ENCODE peak calls at places on chromosomes 4 and X, in seven cellular contexts. One of them, this sample, is unnamed.

GRCh38 chr4:105637409-105638258 is 70.9 kb downstream of the INTS12 start:
- DNase-seq in AG10803: no peak
- DNase-seq in stimulated activated CD8-positive, alpha-beta memory T cell treated with anti-CD3 and anti-CD28 coated beads, Interleukin-4, amount 100 ng/mL, for 4 hours: no peak
- DNase-seq in activated CD4-positive, alpha-beta T cell treated with anti-CD3 and anti-CD28 coated beads, Interleukin-2, amount 50 U/mL, for 24 hours: no peak
- DNase-seq in body of pancreas: peak; percentile 59
- DNase-seq in amniotic stem cell: no peak
- DNase-seq in naive thymus-derived CD8-positive, alpha-beta T cell: no peak
- DNase-seq in this sample: no peak

GRCh38 chr4:75715105-75715799 is 9.1 kb upstream of the USO1 start:
- DNase-seq in AG10803: peak; percentile 82
- DNase-seq in stimulated activated CD8-positive, alpha-beta memory T cell treated with anti-CD3 and anti-CD28 coated beads, Interleukin-4, amount 100 ng/mL, for 4 hours: no peak
- DNase-seq in activated CD4-positive, alpha-beta T cell treated with anti-CD3 and anti-CD28 coated beads, Interleukin-2, amount 50 U/mL, for 24 hours: no peak
- DNase-seq in body of pancreas: no peak
- DNase-seq in amniotic stem cell: no peak
- DNase-seq in naive thymus-derived CD8-positive, alpha-beta T cell: no peak
- DNase-seq in this sample: no peak

GRCh38 chrX:153649178-153649914 is 2.3 kb downstream of the DUSP9 start:
- DNase-seq in AG10803: no peak
- DNase-seq in stimulated activated CD8-positive, alpha-beta memory T cell treated with anti-CD3 and anti-CD28 coated beads, Interleukin-4, amount 100 ng/mL, for 4 hours: no peak
- DNase-seq in activated CD4-positive, alpha-beta T cell treated with anti-CD3 and anti-CD28 coated beads, Interleukin-2, amount 50 U/mL, for 24 hours: no peak
- DNase-seq in body of pancreas: peak; percentile 31
- DNase-seq in amniotic stem cell: no peak
- DNase-seq in naive thymus-derived CD8-positive, alpha-beta T cell: peak; percentile 23
- DNase-seq in this sample: no peak

GRCh38 chr4:142846105-142846728 is at the start of gene INPP4B:
- DNase-seq in AG10803: peak; percentile 58
- DNase-seq in stimulated activated CD8-positive, alpha-beta memory T cell treated with anti-CD3 and anti-CD28 coated beads, Interleukin-4, amount 100 ng/mL, for 4 hours: no peak
- DNase-seq in activated CD4-positive, alpha-beta T cell treated with anti-CD3 and anti-CD28 coated beads, Interleukin-2, amount 50 U/mL, for 24 hours: peak; percentile 24
- DNase-seq in body of pancreas: peak; percentile 30
- DNase-seq in amniotic stem cell: peak; percentile 33
- DNase-seq in naive thymus-derived CD8-positive, alpha-beta T cell: peak; percentile 29
- DNase-seq in this sample: peak; percentile 4

GRCh38 chrX:19174401-19175025 is 52.2 kb upstream of the ADGRG2 start:
- DNase-seq in AG10803: peak; percentile 33
- DNase-seq in stimulated activated CD8-positive, alpha-beta memory T cell treated with anti-CD3 and anti-CD28 coated beads, Interleukin-4, amount 100 ng/mL, for 4 hours: no peak
- DNase-seq in activated CD4-positive, alpha-beta T cell treated with anti-CD3 and anti-CD28 coated beads, Interleukin-2, amount 50 U/mL, for 24 hours: no peak
- DNase-seq in body of pancreas: no peak
- DNase-seq in amniotic stem cell: peak; percentile 1
- DNase-seq in naive thymus-derived CD8-positive, alpha-beta T cell: no peak
- DNase-seq in this sample: no peak

GRCh38 chrX:4253092-4253491 is 539.6 kb upstream of the PRKX start:
- DNase-seq in AG10803: no peak
- DNase-seq in stimulated activated CD8-positive, alpha-beta memory T cell treated with anti-CD3 and anti-CD28 coated beads, Interleukin-4, amount 100 ng/mL, for 4 hours: no peak
- DNase-seq in activated CD4-positive, alpha-beta T cell treated with anti-CD3 and anti-CD28 coated beads, Interleukin-2, amount 50 U/mL, for 24 hours: no peak
- DNase-seq in body of pancreas: no peak
- DNase-seq in amniotic stem cell: no peak
- DNase-seq in naive thymus-derived CD8-positive, alpha-beta T cell: no peak
- DNase-seq in this sample: no peak

GRCh38 chrX:47648376-47648775 is 2.0 kb downstream of the ELK1 start:
- DNase-seq in AG10803: no peak
- DNase-seq in stimulated activated CD8-positive, alpha-beta memory T cell treated with anti-CD3 and anti-CD28 coated beads, Interleukin-4, amount 100 ng/mL, for 4 hours: no peak
- DNase-seq in activated CD4-positive, alpha-beta T cell treated with anti-CD3 and anti-CD28 coated beads, Interleukin-2, amount 50 U/mL, for 24 hours: no peak
- DNase-seq in body of pancreas: no peak
- DNase-seq in amniotic stem cell: no peak
- DNase-seq in naive thymus-derived CD8-positive, alpha-beta T cell: no peak
- DNase-seq in this sample: no peak

GRCh38 chr4:158906073-158906472 is 137.2 kb downstream of the FNIP2 start:
- DNase-seq in AG10803: no peak
- DNase-seq in stimulated activated CD8-positive, alpha-beta memory T cell treated with anti-CD3 and anti-CD28 coated beads, Interleukin-4, amount 100 ng/mL, for 4 hours: no peak
- DNase-seq in activated CD4-positive, alpha-beta T cell treated with anti-CD3 and anti-CD28 coated beads, Interleukin-2, amount 50 U/mL, for 24 hours: no peak
- DNase-seq in body of pancreas: no peak
- DNase-seq in amniotic stem cell: no peak
- DNase-seq in naive thymus-derived CD8-positive, alpha-beta T cell: no peak
- DNase-seq in this sample: no peak

GRCh38 chrX:123504630-123505270 is 228.1 kb downstream of the THOC2 start:
- DNase-seq in AG10803: no peak
- DNase-seq in stimulated activated CD8-positive, alpha-beta memory T cell treated with anti-CD3 and anti-CD28 coated beads, Interleukin-4, amount 100 ng/mL, for 4 hours: no peak
- DNase-seq in activated CD4-positive, alpha-beta T cell treated with anti-CD3 and anti-CD28 coated beads, Interleukin-2, amount 50 U/mL, for 24 hours: no peak
- DNase-seq in body of pancreas: no peak
- DNase-seq in amniotic stem cell: no peak
- DNase-seq in naive thymus-derived CD8-positive, alpha-beta T cell: no peak
- DNase-seq in this sample: no peak

GRCh38 chrX:39258331-39258730 is 457.1 kb downstream of the MID1IP1 start:
- DNase-seq in AG10803: peak; percentile 16
- DNase-seq in stimulated activated CD8-positive, alpha-beta memory T cell treated with anti-CD3 and anti-CD28 coated beads, Interleukin-4, amount 100 ng/mL, for 4 hours: no peak
- DNase-seq in activated CD4-positive, alpha-beta T cell treated with anti-CD3 and anti-CD28 coated beads, Interleukin-2, amount 50 U/mL, for 24 hours: no peak
- DNase-seq in body of pancreas: no peak
- DNase-seq in amniotic stem cell: no peak
- DNase-seq in naive thymus-derived CD8-positive, alpha-beta T cell: no peak
- DNase-seq in this sample: no peak

GRCh38 chr4:146415829-146416228 is 105.9 kb downstream of the SLC10A7 start:
- DNase-seq in AG10803: no peak
- DNase-seq in stimulated activated CD8-positive, alpha-beta memory T cell treated with anti-CD3 and anti-CD28 coated beads, Interleukin-4, amount 100 ng/mL, for 4 hours: no peak
- DNase-seq in activated CD4-positive, alpha-beta T cell treated with anti-CD3 and anti-CD28 coated beads, Interleukin-2, amount 50 U/mL, for 24 hours: no peak
- DNase-seq in body of pancreas: no peak
- DNase-seq in amniotic stem cell: no peak
- DNase-seq in naive thymus-derived CD8-positive, alpha-beta T cell: no peak
- DNase-seq in this sample: no peak

GRCh38 chr4:3879681-3880594 is 113.8 kb downstream of the ADRA2C start:
- DNase-seq in AG10803: peak; percentile 10
- DNase-seq in stimulated activated CD8-positive, alpha-beta memory T cell treated with anti-CD3 and anti-CD28 coated beads, Interleukin-4, amount 100 ng/mL, for 4 hours: no peak
- DNase-seq in activated CD4-positive, alpha-beta T cell treated with anti-CD3 and anti-CD28 coated beads, Interleukin-2, amount 50 U/mL, for 24 hours: no peak
- DNase-seq in body of pancreas: no peak
- DNase-seq in amniotic stem cell: no peak
- DNase-seq in naive thymus-derived CD8-positive, alpha-beta T cell: no peak
- DNase-seq in this sample: peak; percentile 68

GRCh38 chr4:7366180-7366957 is 68.4 kb downstream of the PSAPL1 start:
- DNase-seq in AG10803: no peak
- DNase-seq in stimulated activated CD8-positive, alpha-beta memory T cell treated with anti-CD3 and anti-CD28 coated beads, Interleukin-4, amount 100 ng/mL, for 4 hours: no peak
- DNase-seq in activated CD4-positive, alpha-beta T cell treated with anti-CD3 and anti-CD28 coated beads, Interleukin-2, amount 50 U/mL, for 24 hours: no peak
- DNase-seq in body of pancreas: no peak
- DNase-seq in amniotic stem cell: no peak
- DNase-seq in naive thymus-derived CD8-positive, alpha-beta T cell: no peak
- DNase-seq in this sample: no peak

GRCh38 chrX:275476-275966 is 5.7 kb upstream of the PLCXD1 start:
- DNase-seq in AG10803: no peak
- DNase-seq in stimulated activated CD8-positive, alpha-beta memory T cell treated with anti-CD3 and anti-CD28 coated beads, Interleukin-4, amount 100 ng/mL, for 4 hours: no peak
- DNase-seq in activated CD4-positive, alpha-beta T cell treated with anti-CD3 and anti-CD28 coated beads, Interleukin-2, amount 50 U/mL, for 24 hours: no peak
- DNase-seq in body of pancreas: peak; percentile 18
- DNase-seq in amniotic stem cell: no peak
- DNase-seq in naive thymus-derived CD8-positive, alpha-beta T cell: no peak
- DNase-seq in this sample: no peak

GRCh38 chr4:167930171-167930570 is 162.2 kb upstream of the ANXA10 start:
- DNase-seq in AG10803: no peak
- DNase-seq in stimulated activated CD8-positive, alpha-beta memory T cell treated with anti-CD3 and anti-CD28 coated beads, Interleukin-4, amount 100 ng/mL, for 4 hours: no peak
- DNase-seq in activated CD4-positive, alpha-beta T cell treated with anti-CD3 and anti-CD28 coated beads, Interleukin-2, amount 50 U/mL, for 24 hours: no peak
- DNase-seq in body of pancreas: no peak
- DNase-seq in amniotic stem cell: no peak
- DNase-seq in naive thymus-derived CD8-positive, alpha-beta T cell: no peak
- DNase-seq in this sample: no peak

GRCh38 chrX:117397846-117398245 is 718.8 kb downstream of the KLHL13 start:
- DNase-seq in AG10803: no peak
- DNase-seq in stimulated activated CD8-positive, alpha-beta memory T cell treated with anti-CD3 and anti-CD28 coated beads, Interleukin-4, amount 100 ng/mL, for 4 hours: no peak
- DNase-seq in activated CD4-positive, alpha-beta T cell treated with anti-CD3 and anti-CD28 coated beads, Interleukin-2, amount 50 U/mL, for 24 hours: no peak
- DNase-seq in body of pancreas: no peak
- DNase-seq in amniotic stem cell: no peak
- DNase-seq in naive thymus-derived CD8-positive, alpha-beta T cell: no peak
- DNase-seq in this sample: no peak

GRCh38 chr4:155134136-155134535 is 74.3 kb upstream of the NPY2R start:
- DNase-seq in AG10803: no peak
- DNase-seq in stimulated activated CD8-positive, alpha-beta memory T cell treated with anti-CD3 and anti-CD28 coated beads, Interleukin-4, amount 100 ng/mL, for 4 hours: no peak
- DNase-seq in activated CD4-positive, alpha-beta T cell treated with anti-CD3 and anti-CD28 coated beads, Interleukin-2, amount 50 U/mL, for 24 hours: no peak
- DNase-seq in body of pancreas: no peak
- DNase-seq in amniotic stem cell: no peak
- DNase-seq in naive thymus-derived CD8-positive, alpha-beta T cell: no peak
- DNase-seq in this sample: no peak

GRCh38 chr4:89397464-89397863 is 89.9 kb upstream of the GPRIN3 start:
- DNase-seq in AG10803: no peak
- DNase-seq in stimulated activated CD8-positive, alpha-beta memory T cell treated with anti-CD3 and anti-CD28 coated beads, Interleukin-4, amount 100 ng/mL, for 4 hours: no peak
- DNase-seq in activated CD4-positive, alpha-beta T cell treated with anti-CD3 and anti-CD28 coated beads, Interleukin-2, amount 50 U/mL, for 24 hours: no peak
- DNase-seq in body of pancreas: no peak
- DNase-seq in amniotic stem cell: no peak
- DNase-seq in naive thymus-derived CD8-positive, alpha-beta T cell: no peak
- DNase-seq in this sample: no peak

GRCh38 chrX:9311411-9312160 is 153.3 kb upstream of the TBL1X start:
- DNase-seq in AG10803: peak; percentile 45
- DNase-seq in stimulated activated CD8-positive, alpha-beta memory T cell treated with anti-CD3 and anti-CD28 coated beads, Interleukin-4, amount 100 ng/mL, for 4 hours: no peak
- DNase-seq in activated CD4-positive, alpha-beta T cell treated with anti-CD3 and anti-CD28 coated beads, Interleukin-2, amount 50 U/mL, for 24 hours: no peak
- DNase-seq in body of pancreas: no peak
- DNase-seq in amniotic stem cell: no peak
- DNase-seq in naive thymus-derived CD8-positive, alpha-beta T cell: no peak
- DNase-seq in this sample: no peak

This sample was measured in effector memory CD8-positive, alpha-beta T cell.